ENCODE peak calls at places on chromosomes 6 and 20, in four cellular contexts. C, E, Z and R are unnamed samples.

GRCh38 chr6:105492706-105493673 is 90.1 kb upstream of the PREP start:
- DNase-seq in Z (no peak), E (no peak), C (no peak), R (no peak)

GRCh38 chr6:68760941-68761676 is 126.0 kb downstream of the ADGRB3 start:
- DNase-seq in C (no peak), E (no peak), Z (no peak), R (no peak)

GRCh38 chr6:21469213-21469612 is 124.3 kb upstream of the SOX4 start:
- DNase-seq in C (no peak), Z (no peak), E (no peak), R (no peak)

GRCh38 chr20:20317195-20318113 is 50.5 kb upstream of the INSM1 start:
- DNase-seq in E (no peak), C (no peak), Z (peak), R (no peak)

GRCh38 chr6:167567142-167568033 is 242.5 kb downstream of the TTLL2 start:
- DNase-seq in C (no peak), Z (no peak), E (no peak), R (no peak)

GRCh38 chr6:27078734-27079357 is 168.7 kb upstream of the PRSS16 start:
- DNase-seq in C (no peak), E (peak), Z (peak), R (peak)

GRCh38 chr20:58513580-58514285 is 1.5 kb downstream of the APCDD1L start:
- DNase-seq in Z (no peak), E (no peak), C (no peak), R (no peak)

GRCh38 chr20:47351643-47352331 is 4.7 kb downstream of the ZMYND8 start:
- DNase-seq in Z (peak), E (no peak), C (no peak), R (no peak)

GRCh38 chr6:139378882-139379341 is 4.5 kb upstream of the CITED2 start:
- DNase-seq in Z (no peak), C (no peak), E (peak), R (peak)

GRCh38 chr6:36197739-36198221 is 1.2 kb downstream of the BRPF3 start:
- DNase-seq in E (peak), C (no peak), Z (no peak), R (no peak)